ENCODE peak calls at places on chromosome 11, in four cellular contexts. A, W, T and Y are unnamed samples.

GRCh38 chr11:75059299-75059698 is 37.4 kb downstream of the OR2AT4 start:
- DNase-seq in A (no peak), W (no peak), T (no peak), Y (no peak)

GRCh38 chr11:75725552-75726320 is 8.1 kb downstream of the MOGAT2 start:
- DNase-seq in A (no peak), W (no peak), T (no peak), Y (no peak)

GRCh38 chr11:87260811-87261210 is 223.1 kb downstream of the TMEM135 start:
- DNase-seq in A (no peak), W (no peak), T (no peak), Y (no peak)

GRCh38 chr11:66728760-66729385 is at the start of gene SPTBN2:
- DNase-seq in A (no peak), W (no peak), T (no peak), Y (no peak)

GRCh38 chr11:94897330-94897768 is 76.0 kb downstream of the CWC15 start:
- DNase-seq in A (peak; percentile 52), W (peak; percentile 59), T (no peak), Y (peak; percentile 62)

GRCh38 chr11:3807856-3808845 is at the start of gene PGAP2:
- DNase-seq in A (peak; percentile 78), W (peak; percentile 73), T (peak; percentile 85), Y (peak; percentile 78)

GRCh38 chr11:27722117-27722844 is 22.0 kb upstream of the BDNF start:
- DNase-seq in A (no peak), W (peak; percentile 34), T (no peak), Y (no peak)

GRCh38 chr11:38460901-38461300 is 1862.9 kb upstream of the RAG2 start:
- DNase-seq in A (no peak), W (no peak), T (peak; percentile 26), Y (peak; percentile 6)

GRCh38 chr11:892106-892505 is 18.5 kb downstream of the CHID1 start:
- DNase-seq in A (no peak), W (no peak), T (no peak), Y (no peak)

GRCh38 chr11:99343117-99343516 is 322.4 kb downstream of the CNTN5 start:
- DNase-seq in A (no peak), W (no peak), T (no peak), Y (no peak)

GRCh38 chr11:57560146-57560545 is 7.3 kb downstream of the UBE2L6 start:
- DNase-seq in A (no peak), W (no peak), T (no peak), Y (no peak)

GRCh38 chr11:80028998-80029397 is 588.2 kb upstream of the TENM4 start:
- DNase-seq in A (no peak), W (no peak), T (no peak), Y (no peak)

GRCh38 chr11:78208257-78209165 is 19.8 kb downstream of the USP35 start:
- DNase-seq in A (no peak), W (no peak), T (no peak), Y (no peak)

GRCh38 chr11:117796456-117797428 is at the start of gene DSCAML1:
- DNase-seq in A (no peak), W (no peak), T (no peak), Y (peak; percentile 38)